ENCODE peak calls at places on chromosome 5, in eight cellular contexts. F is endothelial cell of umbilical vein, D is neural progenitor cell, P is DND-41, I is fibroblast of lung, K is SK-N-SH, G is astrocyte, C is mesendoderm. N is an unnamed sample. For H3K4me1, the result is how much of the 10 kb centered on the place peaks cover.

GRCh38 chr5:5380298-5380697 is 42.2 kb upstream of the ICE1 start:
- DNase-seq in G (peak), C (no peak), D (no peak), P (no peak), F (no peak), K (no peak), I (no peak), N (no peak)

GRCh38 chr5:136043551-136043950 is 14.8 kb downstream of the TGFBI start:
- DNase-seq in P (no peak), D (no peak), C (no peak), K (no peak), I (no peak), F (peak), G (no peak), N (no peak)

GRCh38 chr5:6637022-6637421 is 3.8 kb downstream of the SRD5A1 start:
- DNase-seq in P (no peak), G (no peak), C (no peak), K (no peak), F (no peak), I (no peak), D (no peak), N (no peak)

GRCh38 chr5:59685806-59686205 is 207.7 kb downstream of the PDE4D start:
- DNase-seq in C (no peak), K (no peak), F (no peak), G (peak), P (no peak), D (no peak), I (peak), N (no peak)

GRCh38 chr5:55402199-55402598 is 94.4 kb downstream of the MTREX start:
- DNase-seq in K (no peak), I (no peak), G (no peak), C (peak), P (no peak), D (no peak), F (no peak), N (peak)

GRCh38 chr5:66174338-66174737 is 30.2 kb downstream of the SREK1 start:
- DNase-seq in D (no peak), P (no peak), F (peak), G (no peak), K (no peak), I (peak), C (peak), N (peak)

GRCh38 chr5:74866653-74867162 is 521 bp upstream of the FAM169A start:
- DNase-seq in F (no peak), I (no peak), C (peak), G (no peak), D (peak), P (no peak), K (peak), N (no peak)

GRCh38 chr5:151678146-151678545 is 8.6 kb downstream of the SPARC start:
- DNase-seq in P (no peak), G (peak), K (no peak), C (no peak), I (peak), F (peak), D (no peak), N (no peak)

GRCh38 chr5:159022178-159022556 is 77.5 kb downstream of the EBF1 start:
- DNase-seq in K (peak), F (no peak), D (peak), C (no peak), I (peak), G (peak), P (no peak), N (no peak)

GRCh38 chr5:75545131-75545530 is 33.4 kb downstream of the POLK start:
- DNase-seq in F (no peak), C (no peak), P (no peak), K (no peak), G (no peak), D (no peak), I (no peak), N (no peak)

GRCh38 chr5:77999013-77999798 is 223.1 kb upstream of the TBCA start:
- DNase-seq in P (no peak), K (no peak), G (no peak), C (no peak), I (no peak), F (no peak), D (peak), N (no peak)

GRCh38 chr5:10671041-10672008 is 89.7 kb downstream of the DAP start:
- DNase-seq in G (no peak), D (no peak), I (no peak), K (peak), P (no peak), C (no peak), F (no peak), N (no peak)

GRCh38 chr5:19855453-19855852 is 132.5 kb downstream of the CDH18 start:
- DNase-seq in I (no peak), D (no peak), C (no peak), G (no peak), F (no peak), K (no peak), P (no peak), N (no peak)

GRCh38 chr5:146878471-146879172 is at the start of gene PPP2R2B:
- DNase-seq in I (peak), P (no peak), D (peak), F (no peak), C (peak), K (peak), G (peak), N (no peak)

GRCh38 chr5:9898319-9898718 is 268.2 kb upstream of the TAS2R1 start:
- DNase-seq in D (peak), F (no peak), I (peak), P (peak), G (peak), K (peak), C (peak), N (peak)

GRCh38 chr5:53200309-53200708 is 90.8 kb upstream of the MOCS2 start:
- DNase-seq in G (no peak), D (no peak), C (peak), I (no peak), P (no peak), F (peak), K (no peak), N (no peak)

GRCh38 chr5:113020461-113021273 is 44.1 kb downstream of the DCP2 start:
- DNase-seq in P (no peak), C (no peak), F (peak), D (no peak), G (peak), I (peak), K (no peak), N (no peak)

GRCh38 chr5:176647870-176648466 is 684 bp downstream of the TSPAN17 start:
- DNase-seq in P (no peak), C (peak), F (peak), D (peak), K (peak), I (no peak), G (no peak), N (no peak)

GRCh38 chr5:142248853-142249462 is 75.9 kb downstream of the SPRY4 start:
- DNase-seq in P (no peak), C (no peak), K (no peak), F (no peak), D (peak), I (peak), G (peak), N (no peak)

GRCh38 chr5:174381241-174381640 is 335.7 kb downstream of the NSG2 start:
- DNase-seq in K (no peak), P (no peak), C (no peak), D (no peak), G (no peak), F (no peak), I (no peak), N (no peak)

GRCh38 chr5:32916648-32917047 is 205.5 kb downstream of the NPR3 start:
- DNase-seq in C (peak), D (peak), K (no peak), F (no peak), P (no peak), I (peak), G (peak), N (peak)

GRCh38 chr5:34736445-34737119 is 80.5 kb downstream of the RAI14 start:
- DNase-seq in G (peak), F (no peak), I (no peak), D (no peak), C (peak), K (no peak), P (no peak), N (no peak)

GRCh38 chr5:58924306-58924705 is 341.4 kb downstream of the RAB3C start:
- DNase-seq in G (peak), D (peak), K (no peak), P (no peak), F (no peak), I (no peak), C (no peak), N (no peak)

GRCh38 chr5:28344803-28345433 is 1306.5 kb upstream of the CDH9 start:
- DNase-seq in G (peak), P (no peak), F (peak), K (peak), C (peak), D (peak), I (no peak), N (peak)

GRCh38 chr5:72166070-72166979 is 59.0 kb downstream of the MAP1B start:
- DNase-seq in C (peak), D (peak), F (peak), P (no peak), I (peak), K (peak), G (peak), N (no peak)

GRCh38 chr5:173178369-173178910 is 34.1 kb downstream of the BNIP1 start:
- DNase-seq in G (no peak), K (no peak), P (no peak), C (no peak), F (no peak), D (no peak), I (no peak), N (no peak)

GRCh38 chr5:29296548-29296947 is 1896.9 kb upstream of the CDH6 start:
- DNase-seq in D (no peak), F (no peak), I (no peak), C (no peak), P (no peak), G (no peak), K (no peak), N (no peak)

GRCh38 chr5:103469288-103470065 is 93.1 kb downstream of the NUDT12 start:
- DNase-seq in P (no peak), F (peak), D (no peak), C (no peak), K (no peak), I (no peak), G (peak), N (no peak)

GRCh38 chr5:151063590-151063989 is 17.2 kb downstream of the TNIP1 start:
- DNase-seq in C (no peak), D (no peak), K (no peak), I (peak), P (no peak), F (no peak), G (peak), N (no peak)

GRCh38 chr5:167061695-167062094 is 1229.8 kb upstream of the WWC1 start:
- DNase-seq in I (no peak), D (no peak), F (no peak), C (no peak), P (no peak), G (no peak), K (no peak), N (no peak)

GRCh38 chr5:40384782-40385390 is 294.8 kb upstream of the PTGER4 start:
- DNase-seq in C (no peak), F (no peak), G (no peak), I (no peak), K (no peak), D (no peak), P (no peak), N (no peak)

GRCh38 chr5:62257018-62257367 is 49.0 kb upstream of the KIF2A start:
- DNase-seq in G (no peak), P (no peak), F (no peak), K (no peak), D (no peak), C (no peak), I (no peak), N (no peak)

GRCh38 chr5:62259699-62260220 is 46.2 kb upstream of the KIF2A start:
- DNase-seq in G (no peak), P (no peak), C (no peak), F (no peak), D (no peak), I (no peak), K (no peak), N (no peak)

GRCh38 chr5:62263401-62263800 is 42.6 kb upstream of the KIF2A start:
- DNase-seq in F (no peak), K (no peak), P (no peak), C (no peak), I (no peak), D (no peak), G (no peak), N (no peak)

GRCh38 chr5:62258654-62259053 is 47.4 kb upstream of the KIF2A start:
- DNase-seq in G (no peak), K (no peak), I (no peak), C (no peak), D (no peak), P (no peak), F (no peak), N (no peak)

DNA sequence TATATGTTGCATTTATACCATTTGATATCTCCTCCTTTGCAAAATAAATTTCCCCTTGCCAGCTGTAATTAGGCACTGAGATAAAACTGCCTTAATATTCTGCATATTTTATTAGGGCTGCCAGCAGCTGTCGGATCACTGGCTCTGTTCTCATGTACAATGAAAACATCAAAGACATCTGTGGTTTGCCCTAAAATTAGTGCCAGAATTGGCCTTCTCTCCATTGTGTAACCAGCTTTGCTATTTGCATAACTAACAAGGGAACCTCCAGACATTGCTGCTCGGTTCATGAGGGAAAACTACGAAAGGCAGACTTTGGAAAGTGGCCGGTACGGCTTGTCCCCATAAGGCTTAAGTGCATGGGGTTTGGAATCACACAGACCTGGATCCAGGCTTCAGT is 45.5 kb upstream of the KIF2A start:
- DNase-seq in F (no peak), D (no peak), G (no peak), C (no peak), I (no peak), P (no peak), K (no peak), N (no peak)
- H3K4me2 ChIP-seq in F (no peak), D (no peak), G (no peak), C (no peak), I (no peak), P (no peak), K (no peak), N (no peak)

GRCh38 chr5:131794596-131794995 is 2.2 kb downstream of the FNIP1 start:
- DNase-seq in G (no peak), I (no peak), P (no peak), F (no peak), D (no peak), C (no peak), K (no peak), N (no peak)

GRCh38 chr5:131795128-131795719 is 1.6 kb downstream of the FNIP1 start:
- DNase-seq in I (peak), D (no peak), P (no peak), G (no peak), F (no peak), K (no peak), C (no peak), N (peak)

GRCh38 chr5:131792900-131793299 is 3.9 kb downstream of the FNIP1 start:
- DNase-seq in K (no peak), G (no peak), C (no peak), F (no peak), I (no peak), D (no peak), P (no peak), N (no peak)

GRCh38 chr5:131796793-131797693 is at the start of gene FNIP1:
- DNase-seq in D (peak), G (peak), I (peak), P (peak), K (peak), C (peak), F (peak), N (peak)

DNA sequence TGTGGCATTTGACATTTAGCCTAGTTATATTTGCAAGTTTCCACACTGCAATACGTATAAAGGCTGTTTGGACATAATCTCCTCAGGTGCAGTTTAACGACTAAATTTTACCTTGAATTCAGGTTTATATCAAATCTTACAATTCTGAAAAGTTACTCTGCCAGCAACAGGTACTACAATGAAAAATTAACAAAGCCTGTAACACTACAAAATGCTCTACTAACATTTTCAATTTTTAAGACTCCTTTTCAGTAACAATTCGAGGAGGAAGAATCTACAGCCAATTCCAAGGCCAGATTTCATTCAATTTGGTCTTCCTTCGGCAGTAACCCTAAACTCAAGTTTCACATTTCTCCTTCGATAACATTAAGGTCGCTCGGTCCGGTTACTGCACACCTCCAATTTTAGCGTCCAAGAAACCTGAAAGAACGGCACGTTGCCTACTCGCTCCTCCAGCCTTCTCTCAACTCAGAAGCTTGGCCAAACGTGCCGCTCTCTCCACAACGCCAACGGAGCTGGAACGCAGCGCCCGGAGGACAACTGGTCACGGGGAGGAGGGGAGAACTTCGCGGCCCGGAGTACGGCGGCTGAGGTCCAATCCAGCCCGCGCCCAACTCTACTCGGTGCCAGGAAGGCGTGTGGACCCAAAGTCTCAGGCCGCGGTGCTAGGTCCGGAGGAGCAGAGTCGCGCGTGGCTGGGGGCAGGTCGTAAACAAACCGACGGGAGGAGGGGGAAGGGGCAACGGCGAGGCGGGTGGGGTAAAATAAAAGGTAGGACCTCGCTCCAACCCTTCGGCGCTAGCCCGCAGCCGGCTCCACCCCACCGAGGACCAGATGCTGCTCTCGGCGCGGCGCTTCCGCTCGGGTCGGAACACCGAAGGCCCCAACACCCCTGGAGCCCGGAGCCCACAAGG is 681 bp downstream of the FNIP1 start:
- DNase-seq in D (peak), K (peak), F (peak), G (peak), I (peak), P (no peak), C (peak), N (peak)
- H3K27ac ChIP-seq in D (no peak), K (peak), F (peak), G (peak), I (peak), P (peak), C (peak), N (peak)

DNA sequence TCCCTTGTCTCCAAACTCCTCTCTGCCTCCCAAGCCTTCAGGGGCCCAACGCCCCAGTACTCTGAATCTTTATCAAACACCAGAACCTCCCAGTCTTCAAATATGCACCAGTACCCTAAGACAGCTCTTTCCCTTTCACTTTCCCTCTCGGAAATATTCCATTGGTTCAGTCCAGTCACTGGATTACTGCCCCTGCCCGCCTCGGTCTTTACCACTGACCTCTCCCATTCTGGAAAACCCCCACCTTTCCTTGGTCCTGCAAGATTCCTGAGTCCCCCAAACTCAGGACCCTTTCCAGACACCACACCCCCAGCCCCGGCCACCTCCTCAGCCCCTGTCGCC is 739 bp downstream of the C5orf15 start:
- DNase-seq in I (peak), C (peak), K (peak), G (no peak), F (peak), P (no peak), D (peak), N (no peak)
- H3K4me1 ChIP-seq in I (under half), C (under half), K (under half), G (under half), F (under half), P (under half), D (under half), N (under half)

GRCh38 chr5:117486879-117487391 is 912.3 kb upstream of the SEMA6A start:
- DNase-seq in G (no peak), I (no peak), K (no peak), F (no peak), D (no peak), C (peak), P (no peak), N (no peak)
- H3K4me2 ChIP-seq in G (no peak), I (no peak), K (no peak), F (no peak), D (no peak), C (no peak), P (no peak), N (no peak)

GRCh38 chr5:14032944-14033343 is 88.5 kb upstream of the DNAH5 start:
- DNase-seq in P (no peak), K (no peak), F (no peak), D (no peak), C (no peak), G (peak), I (no peak), N (no peak)
- H3K27ac ChIP-seq in P (no peak), K (no peak), F (no peak), D (no peak), C (no peak), G (peak), I (no peak), N (no peak)

N was measured in Karpas-422.